ENCODE peak calls at places on chromosomes 16 and 17, in five cellular contexts. One of them, this sample, is unnamed.

GRCh38 chr17:68705331-68706166 is 104.4 kb upstream of the FAM20A start:
- DNase-seq in HepG2: no peak
- DNase-seq in H1: no peak
- DNase-seq in SK-N-SH: no peak
- DNase-seq in A549: no peak
- DNase-seq in this sample: no peak

GRCh38 chr16:58020628-58021521 is 4.7 kb upstream of the MMP15 start:
- DNase-seq in HepG2: peak; percentile 50
- DNase-seq in H1: no peak
- DNase-seq in SK-N-SH: peak; percentile 70
- DNase-seq in A549: peak; percentile 67
- DNase-seq in this sample: peak; percentile 59

GRCh38 chr16:6510261-6510660 is 822.4 kb upstream of the RBFOX1 start:
- DNase-seq in HepG2: no peak
- DNase-seq in H1: no peak
- DNase-seq in SK-N-SH: no peak
- DNase-seq in A549: no peak
- DNase-seq in this sample: no peak

GRCh38 chr17:83199500-83200201 is 120.2 kb downstream of the METRNL start:
- DNase-seq in HepG2: no peak
- DNase-seq in H1: no peak
- DNase-seq in SK-N-SH: no peak
- DNase-seq in A549: no peak
- DNase-seq in this sample: peak; percentile 91

GRCh38 chr17:39628655-39629493 is 2.1 kb downstream of the PPP1R1B start:
- DNase-seq in HepG2: no peak
- DNase-seq in H1: no peak
- DNase-seq in SK-N-SH: no peak
- DNase-seq in A549: no peak
- DNase-seq in this sample: no peak

GRCh38 chr16:67701420-67701819 is 17.7 kb downstream of the GFOD2 start:
- DNase-seq in HepG2: no peak
- DNase-seq in H1: no peak
- DNase-seq in SK-N-SH: no peak
- DNase-seq in A549: no peak
- DNase-seq in this sample: no peak

GRCh38 chr17:50280801-50281441 is 6.7 kb downstream of the TMEM92 start:
- DNase-seq in HepG2: no peak
- DNase-seq in H1: no peak
- DNase-seq in SK-N-SH: peak; percentile 55
- DNase-seq in A549: no peak
- DNase-seq in this sample: peak; percentile 74

GRCh38 chr16:80121522-80121909 is 419.3 kb upstream of the DYNLRB2 start:
- DNase-seq in HepG2: no peak
- DNase-seq in H1: no peak
- DNase-seq in SK-N-SH: no peak
- DNase-seq in A549: no peak
- DNase-seq in this sample: no peak

GRCh38 chr16:62018301-62019060 is 17.8 kb downstream of the CDH8 start:
- DNase-seq in HepG2: no peak
- DNase-seq in H1: no peak
- DNase-seq in SK-N-SH: no peak
- DNase-seq in A549: no peak
- DNase-seq in this sample: no peak

GRCh38 chr17:38421224-38421841 is 6.9 kb upstream of the ARHGAP23 start:
- DNase-seq in HepG2: no peak
- DNase-seq in H1: no peak
- DNase-seq in SK-N-SH: no peak
- DNase-seq in A549: no peak
- DNase-seq in this sample: no peak

GRCh38 chr16:17273142-17273561 is 197.6 kb downstream of the XYLT1 start:
- DNase-seq in HepG2: peak; percentile 35
- DNase-seq in H1: no peak
- DNase-seq in SK-N-SH: no peak
- DNase-seq in A549: peak; percentile 34
- DNase-seq in this sample: peak; percentile 75

GRCh38 chr17:10463402-10463801 is 6.0 kb downstream of the MYH4 start:
- DNase-seq in HepG2: no peak
- DNase-seq in H1: no peak
- DNase-seq in SK-N-SH: no peak
- DNase-seq in A549: no peak
- DNase-seq in this sample: no peak

GRCh38 chr17:57906910-57907309 is 48.3 kb downstream of the CUEDC1 start:
- DNase-seq in HepG2: peak; percentile 88
- DNase-seq in H1: no peak
- DNase-seq in SK-N-SH: no peak
- DNase-seq in A549: no peak
- DNase-seq in this sample: no peak

GRCh38 chr16:58035356-58036170 is 10.0 kb downstream of the MMP15 start:
- DNase-seq in HepG2: no peak
- DNase-seq in H1: no peak
- DNase-seq in SK-N-SH: peak; percentile 74
- DNase-seq in A549: no peak
- DNase-seq in this sample: no peak

GRCh38 chr16:16828913-16829398 is 450.0 kb downstream of the NPIPA7 start:
- DNase-seq in HepG2: no peak
- DNase-seq in H1: no peak
- DNase-seq in SK-N-SH: no peak
- DNase-seq in A549: no peak
- DNase-seq in this sample: peak; percentile 52

GRCh38 chr16:22692034-22692433 is 121.9 kb upstream of the HS3ST2 start:
- DNase-seq in HepG2: no peak
- DNase-seq in H1: no peak
- DNase-seq in SK-N-SH: no peak
- DNase-seq in A549: no peak
- DNase-seq in this sample: no peak

GRCh38 chr17:31575043-31575442 is 183.6 kb downstream of the RAB11FIP4 start:
- DNase-seq in HepG2: no peak
- DNase-seq in H1: no peak
- DNase-seq in SK-N-SH: no peak
- DNase-seq in A549: no peak
- DNase-seq in this sample: no peak

GRCh38 chr17:35877345-35878029 is 2.7 kb downstream of the CCL5 start:
- DNase-seq in HepG2: no peak
- DNase-seq in H1: no peak
- DNase-seq in SK-N-SH: no peak
- DNase-seq in A549: no peak
- DNase-seq in this sample: no peak

GRCh38 chr16:29303520-29303919 is 103.0 kb downstream of the NPIPB11 start:
- DNase-seq in HepG2: no peak
- DNase-seq in H1: no peak
- DNase-seq in SK-N-SH: no peak
- DNase-seq in A549: no peak
- DNase-seq in this sample: no peak

GRCh38 chr17:73773702-73774101 is 129.5 kb upstream of the SDK2 start:
- DNase-seq in HepG2: no peak
- DNase-seq in H1: no peak
- DNase-seq in SK-N-SH: no peak
- DNase-seq in A549: no peak
- DNase-seq in this sample: peak; percentile 7

GRCh38 chr17:69820881-69821473 is 254.0 kb upstream of the KCNJ16 start:
- DNase-seq in HepG2: no peak
- DNase-seq in H1: no peak
- DNase-seq in SK-N-SH: no peak
- DNase-seq in A549: no peak
- DNase-seq in this sample: no peak

GRCh38 chr16:20074089-20074956 is 633 bp upstream of the GPR139 start:
- DNase-seq in HepG2: no peak
- DNase-seq in H1: no peak
- DNase-seq in SK-N-SH: peak; percentile 27
- DNase-seq in A549: no peak
- DNase-seq in this sample: no peak

GRCh38 chr16:48895142-48895541 is 285.2 kb upstream of the N4BP1 start:
- DNase-seq in HepG2: no peak
- DNase-seq in H1: no peak
- DNase-seq in SK-N-SH: no peak
- DNase-seq in A549: no peak
- DNase-seq in this sample: peak; percentile 7

GRCh38 chr17:19773534-19773933 is 25.4 kb upstream of the ALDH3A1 start:
- DNase-seq in HepG2: no peak
- DNase-seq in H1: no peak
- DNase-seq in SK-N-SH: no peak
- DNase-seq in A549: no peak
- DNase-seq in this sample: no peak

GRCh38 chr16:30774367-30775130 is 12.4 kb downstream of the RNF40 start:
- DNase-seq in HepG2: no peak
- DNase-seq in H1: no peak
- DNase-seq in SK-N-SH: no peak
- DNase-seq in A549: no peak
- DNase-seq in this sample: no peak

GRCh38 chr17:9700136-9700535 is 54.8 kb downstream of the USP43 start:
- DNase-seq in HepG2: no peak
- DNase-seq in H1: no peak
- DNase-seq in SK-N-SH: no peak
- DNase-seq in A549: no peak
- DNase-seq in this sample: no peak

GRCh38 chr17:29972277-29972676 is 30.8 kb downstream of the EFCAB5 start:
- DNase-seq in HepG2: no peak
- DNase-seq in H1: no peak
- DNase-seq in SK-N-SH: no peak
- DNase-seq in A549: no peak
- DNase-seq in this sample: no peak

GRCh38 chr17:81527591-81528383 is at the start of gene FSCN2:
- DNase-seq in HepG2: no peak
- DNase-seq in H1: no peak
- DNase-seq in SK-N-SH: no peak
- DNase-seq in A549: no peak
- DNase-seq in this sample: no peak

GRCh38 chr16:12319464-12320030 is 343.0 kb downstream of the SNX29 start:
- DNase-seq in HepG2: no peak
- DNase-seq in H1: no peak
- DNase-seq in SK-N-SH: no peak
- DNase-seq in A549: no peak
- DNase-seq in this sample: no peak

GRCh38 chr16:89026121-89026612 is 49.2 kb upstream of the CBFA2T3 start:
- DNase-seq in HepG2: no peak
- DNase-seq in H1: no peak
- DNase-seq in SK-N-SH: no peak
- DNase-seq in A549: no peak
- DNase-seq in this sample: peak; percentile 73

GRCh38 chr17:45414997-45415881 is 17.4 kb downstream of the ARHGAP27 start:
- DNase-seq in HepG2: no peak
- DNase-seq in H1: no peak
- DNase-seq in SK-N-SH: no peak
- DNase-seq in A549: no peak
- DNase-seq in this sample: no peak

GRCh38 chr17:7435676-7436555 is 681 bp downstream of the TMEM102 start:
- DNase-seq in HepG2: no peak
- DNase-seq in H1: no peak
- DNase-seq in SK-N-SH: peak; percentile 57
- DNase-seq in A549: peak; percentile 59
- DNase-seq in this sample: peak; percentile 84

GRCh38 chr17:77188084-77189066 is 47.6 kb downstream of the SEC14L1 start:
- DNase-seq in HepG2: peak; percentile 38
- DNase-seq in H1: no peak
- DNase-seq in SK-N-SH: no peak
- DNase-seq in A549: no peak
- DNase-seq in this sample: no peak

GRCh38 chr17:77191266-77191665 is 50.5 kb downstream of the SEC14L1 start:
- DNase-seq in HepG2: no peak
- DNase-seq in H1: no peak
- DNase-seq in SK-N-SH: no peak
- DNase-seq in A549: no peak
- DNase-seq in this sample: no peak

GRCh38 chr17:77190561-77190960 is 49.8 kb downstream of the SEC14L1 start:
- DNase-seq in HepG2: no peak
- DNase-seq in H1: no peak
- DNase-seq in SK-N-SH: no peak
- DNase-seq in A549: no peak
- DNase-seq in this sample: peak; percentile 17

GRCh38 chr17:77186141-77186604 is 45.4 kb downstream of the SEC14L1 start:
- DNase-seq in HepG2: no peak
- DNase-seq in H1: no peak
- DNase-seq in SK-N-SH: no peak
- DNase-seq in A549: no peak
- DNase-seq in this sample: peak; percentile 28

GRCh38 chr17:77189148-77189547 is 48.4 kb downstream of the SEC14L1 start:
- DNase-seq in HepG2: no peak
- DNase-seq in H1: no peak
- DNase-seq in SK-N-SH: no peak
- DNase-seq in A549: no peak
- DNase-seq in this sample: no peak
- TF ChIP-seq MAX in HepG2: no peak
- TF ChIP-seq MAX in H1: no peak
- TF ChIP-seq MAX in SK-N-SH: no peak
- TF ChIP-seq MAX in A549: no peak
- TF ChIP-seq MAX in this sample: no peak

DNA sequence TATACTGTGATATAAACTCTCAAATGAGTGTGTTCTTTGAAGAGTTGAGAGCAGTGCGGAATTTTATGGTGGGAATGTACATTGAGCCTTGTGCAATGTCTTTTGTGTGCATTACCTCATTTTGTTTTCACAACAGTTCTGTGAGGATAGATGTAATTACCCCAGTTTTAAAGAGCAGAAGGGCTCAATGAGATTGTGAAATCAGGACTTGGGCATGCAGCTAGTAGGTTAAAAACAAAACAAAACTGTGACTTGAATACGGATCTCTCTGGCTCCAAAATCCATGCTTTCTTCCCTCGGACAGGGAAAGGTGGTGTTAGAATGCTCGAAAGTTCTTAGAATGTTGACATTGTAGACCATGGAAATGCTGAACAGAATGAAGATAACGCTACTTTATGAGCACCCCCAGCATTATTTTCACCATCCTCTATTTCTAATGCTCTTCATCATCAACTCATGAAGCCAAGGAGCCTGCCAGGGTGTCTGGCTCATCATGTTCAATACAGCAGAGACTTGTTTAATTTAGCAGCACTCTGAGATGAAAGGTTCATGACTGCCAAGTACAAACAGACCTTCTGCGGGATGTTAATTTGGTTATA is 17.1 kb downstream of the MRTFB start:
- DNase-seq in HepG2: peak; percentile 96
- DNase-seq in H1: no peak
- DNase-seq in SK-N-SH: no peak
- DNase-seq in A549: no peak
- DNase-seq in this sample: no peak
- TF ChIP-seq MAX in HepG2: peak; percentile 63
- TF ChIP-seq MAX in H1: no peak
- TF ChIP-seq MAX in SK-N-SH: no peak
- TF ChIP-seq MAX in A549: no peak
- TF ChIP-seq MAX in this sample: no peak

DNA sequence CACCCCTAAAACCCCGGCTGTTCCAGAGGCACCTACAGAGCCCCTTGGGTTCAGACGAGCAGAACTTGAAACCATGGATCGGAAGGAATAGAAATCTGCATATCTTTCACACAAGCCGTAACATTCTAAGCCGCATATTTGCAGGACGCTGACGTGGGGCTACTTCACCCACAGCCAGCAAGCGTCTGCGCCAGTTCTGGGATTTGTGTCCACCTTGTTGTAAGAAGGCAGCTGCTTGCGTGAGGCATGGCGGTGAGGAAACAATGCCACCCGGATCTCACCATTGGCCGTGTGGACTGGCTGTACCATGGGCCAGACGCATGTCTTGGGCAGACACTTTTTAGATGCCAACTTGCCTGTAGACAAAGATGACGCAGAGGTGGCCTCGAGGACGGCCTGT is 34.5 kb downstream of the TNFRSF13B start:
- DNase-seq in HepG2: no peak
- DNase-seq in H1: no peak
- DNase-seq in SK-N-SH: no peak
- DNase-seq in A549: no peak
- DNase-seq in this sample: no peak
- TF ChIP-seq MAX in HepG2: no peak
- TF ChIP-seq MAX in H1: no peak
- TF ChIP-seq MAX in SK-N-SH: no peak
- TF ChIP-seq MAX in A549: no peak
- TF ChIP-seq MAX in this sample: no peak

GRCh38 chr17:75707096-75707720 is 14.1 kb upstream of the ITGB4 start:
- DNase-seq in HepG2: no peak
- DNase-seq in H1: no peak
- DNase-seq in SK-N-SH: no peak
- DNase-seq in A549: peak; percentile 90
- DNase-seq in this sample: no peak
- TF ChIP-seq MAX in HepG2: no peak
- TF ChIP-seq MAX in H1: no peak
- TF ChIP-seq MAX in SK-N-SH: peak; percentile 41
- TF ChIP-seq MAX in A549: peak; percentile 84
- TF ChIP-seq MAX in this sample: no peak